ENCODE peak calls at places on chromosomes 6 and 20, in eight cellular contexts. One of them, this sample, is unnamed.

GRCh38 chr20:62652051-62652893 is 10.0 kb downstream of the SLCO4A1 start:
- DNase-seq in PC-3: peak; percentile 84
- DNase-seq in MM.1S: peak; percentile 95
- DNase-seq in neural progenitor cell: peak; percentile 39
- DNase-seq in HCT116: peak; percentile 33
- DNase-seq in SK-N-SH: peak; percentile 70
- DNase-seq in GM23248: peak; percentile 99
- DNase-seq in GM23338: peak; percentile 61
- DNase-seq in this sample: peak; percentile 92

GRCh38 chr6:29653452-29654038 is 3.3 kb upstream of the MOG start:
- DNase-seq in PC-3: peak; percentile 70
- DNase-seq in MM.1S: peak; percentile 75
- DNase-seq in neural progenitor cell: peak; percentile 87
- DNase-seq in HCT116: peak; percentile 74
- DNase-seq in SK-N-SH: peak; percentile 62
- DNase-seq in GM23248: peak; percentile 76
- DNase-seq in GM23338: peak; percentile 94
- DNase-seq in this sample: peak; percentile 91

GRCh38 chr6:79233611-79234149 is 802 bp downstream of the HMGN3 start:
- DNase-seq in PC-3: peak; percentile 74
- DNase-seq in MM.1S: peak; percentile 83
- DNase-seq in neural progenitor cell: peak; percentile 84
- DNase-seq in HCT116: peak; percentile 77
- DNase-seq in SK-N-SH: peak; percentile 90
- DNase-seq in GM23248: peak; percentile 94
- DNase-seq in GM23338: peak; percentile 90
- DNase-seq in this sample: peak; percentile 91

GRCh38 chr6:6781172-6781876 is 192.8 kb downstream of the LY86 start:
- DNase-seq in PC-3: peak; percentile 82
- DNase-seq in MM.1S: no peak
- DNase-seq in neural progenitor cell: no peak
- DNase-seq in HCT116: peak; percentile 68
- DNase-seq in SK-N-SH: no peak
- DNase-seq in GM23248: peak; percentile 88
- DNase-seq in GM23338: no peak
- DNase-seq in this sample: peak; percentile 62

GRCh38 chr6:36980876-36981619 is 4.9 kb downstream of the MTCH1 start:
- DNase-seq in PC-3: no peak
- DNase-seq in MM.1S: no peak
- DNase-seq in neural progenitor cell: peak; percentile 57
- DNase-seq in HCT116: no peak
- DNase-seq in SK-N-SH: no peak
- DNase-seq in GM23248: peak; percentile 19
- DNase-seq in GM23338: peak; percentile 73
- DNase-seq in this sample: no peak

GRCh38 chr6:122381494-122382083 is 17.9 kb upstream of the HSF2 start:
- DNase-seq in PC-3: peak; percentile 54
- DNase-seq in MM.1S: peak; percentile 53
- DNase-seq in neural progenitor cell: peak; percentile 83
- DNase-seq in HCT116: peak; percentile 68
- DNase-seq in SK-N-SH: peak; percentile 41
- DNase-seq in GM23248: peak; percentile 84
- DNase-seq in GM23338: peak; percentile 92
- DNase-seq in this sample: peak; percentile 84

GRCh38 chr6:150756170-150756569 is 109.3 kb upstream of the MTHFD1L start:
- DNase-seq in PC-3: no peak
- DNase-seq in MM.1S: no peak
- DNase-seq in neural progenitor cell: no peak
- DNase-seq in HCT116: no peak
- DNase-seq in SK-N-SH: no peak
- DNase-seq in GM23248: peak; percentile 47
- DNase-seq in GM23338: no peak
- DNase-seq in this sample: no peak

GRCh38 chr6:91812596-91813274 is 1225.9 kb upstream of the MAP3K7 start:
- DNase-seq in PC-3: no peak
- DNase-seq in MM.1S: peak; percentile 43
- DNase-seq in neural progenitor cell: no peak
- DNase-seq in HCT116: no peak
- DNase-seq in SK-N-SH: no peak
- DNase-seq in GM23248: no peak
- DNase-seq in GM23338: no peak
- DNase-seq in this sample: no peak

GRCh38 chr6:14499804-14500203 is 382.2 kb downstream of the CD83 start:
- DNase-seq in PC-3: peak; percentile 79
- DNase-seq in MM.1S: no peak
- DNase-seq in neural progenitor cell: peak; percentile 79
- DNase-seq in HCT116: peak; percentile 18
- DNase-seq in SK-N-SH: no peak
- DNase-seq in GM23248: peak; percentile 90
- DNase-seq in GM23338: peak; percentile 27
- DNase-seq in this sample: peak; percentile 57
- TF ChIP-seq EZH2phosphoT487 in PC-3: no peak
- TF ChIP-seq EZH2phosphoT487 in MM.1S: no peak
- TF ChIP-seq EZH2phosphoT487 in neural progenitor cell: peak; percentile 52
- TF ChIP-seq EZH2phosphoT487 in HCT116: no peak
- TF ChIP-seq EZH2phosphoT487 in SK-N-SH: no peak
- TF ChIP-seq EZH2phosphoT487 in GM23248: no peak
- TF ChIP-seq EZH2phosphoT487 in GM23338: no peak
- TF ChIP-seq EZH2phosphoT487 in this sample: no peak

GRCh38 chr6:45423111-45423900 is 45.6 kb upstream of the SUPT3H start:
- DNase-seq in PC-3: peak; percentile 36
- DNase-seq in MM.1S: peak; percentile 23
- DNase-seq in neural progenitor cell: peak; percentile 65
- DNase-seq in HCT116: no peak
- DNase-seq in SK-N-SH: peak; percentile 41
- DNase-seq in GM23248: peak; percentile 70
- DNase-seq in GM23338: peak; percentile 66
- DNase-seq in this sample: peak; percentile 28
- H3K27me3 ChIP-seq in PC-3: no peaks in the 10 kb centered on the region
- H3K27me3 ChIP-seq in MM.1S: no peaks in the 10 kb centered on the region
- H3K27me3 ChIP-seq in neural progenitor cell: peaks cover 98% of the 10 kb centered on the region
- H3K27me3 ChIP-seq in HCT116: peaks cover 18% of the 10 kb centered on the region
- H3K27me3 ChIP-seq in SK-N-SH: no peaks in the 10 kb centered on the region
- H3K27me3 ChIP-seq in GM23248: no peaks in the 10 kb centered on the region
- H3K27me3 ChIP-seq in GM23338: peaks cover 85% of the 10 kb centered on the region
- H3K27me3 ChIP-seq in this sample: peaks cover 78% of the 10 kb centered on the region

DNA sequence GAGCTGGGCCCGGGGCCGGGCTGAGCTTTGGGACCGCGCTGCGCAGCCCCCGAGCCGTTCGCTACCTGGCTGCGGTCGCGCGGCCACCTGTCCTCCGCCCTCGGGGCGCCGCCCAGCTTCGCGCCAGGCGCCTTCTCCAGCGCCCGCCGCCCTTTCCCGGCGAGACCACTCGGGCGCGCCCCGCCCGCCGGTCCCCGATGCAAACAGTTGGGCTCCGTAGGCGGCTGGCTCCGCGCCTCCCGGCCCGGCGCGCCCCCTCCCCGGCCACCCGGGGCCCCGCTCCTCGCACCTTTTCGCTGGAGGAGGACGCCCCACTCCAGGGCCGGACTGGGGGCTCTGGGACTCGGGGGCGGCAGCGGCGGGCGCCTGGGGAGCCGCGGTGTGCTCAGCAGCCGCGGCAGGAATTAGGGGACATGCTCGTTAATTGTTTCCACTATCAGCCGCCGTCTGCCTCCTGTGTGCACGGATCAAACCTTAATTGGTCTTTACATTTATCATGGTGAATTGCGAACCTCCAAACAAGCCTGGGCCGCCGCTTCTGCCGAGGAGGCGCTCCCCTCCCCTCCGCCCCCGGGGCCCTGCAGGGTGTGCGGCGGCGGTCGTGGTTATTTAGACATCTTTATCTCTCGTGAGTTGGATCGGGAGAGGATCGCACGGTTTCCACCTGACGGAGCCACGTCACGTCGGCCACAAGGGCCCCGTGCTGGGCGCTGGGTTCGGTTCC is 916 bp upstream of the CNR1 start:
- DNase-seq in PC-3: no peak
- DNase-seq in MM.1S: no peak
- DNase-seq in neural progenitor cell: peak; percentile 62
- DNase-seq in HCT116: no peak
- DNase-seq in SK-N-SH: peak; percentile 69
- DNase-seq in GM23248: no peak
- DNase-seq in GM23338: peak; percentile 60
- DNase-seq in this sample: peak; percentile 51
- TF ChIP-seq EZH2phosphoT487 in PC-3: no peak
- TF ChIP-seq EZH2phosphoT487 in MM.1S: no peak
- TF ChIP-seq EZH2phosphoT487 in neural progenitor cell: peak; percentile 81
- TF ChIP-seq EZH2phosphoT487 in HCT116: no peak
- TF ChIP-seq EZH2phosphoT487 in SK-N-SH: no peak
- TF ChIP-seq EZH2phosphoT487 in GM23248: no peak
- TF ChIP-seq EZH2phosphoT487 in GM23338: no peak
- TF ChIP-seq EZH2phosphoT487 in this sample: no peak

DNA sequence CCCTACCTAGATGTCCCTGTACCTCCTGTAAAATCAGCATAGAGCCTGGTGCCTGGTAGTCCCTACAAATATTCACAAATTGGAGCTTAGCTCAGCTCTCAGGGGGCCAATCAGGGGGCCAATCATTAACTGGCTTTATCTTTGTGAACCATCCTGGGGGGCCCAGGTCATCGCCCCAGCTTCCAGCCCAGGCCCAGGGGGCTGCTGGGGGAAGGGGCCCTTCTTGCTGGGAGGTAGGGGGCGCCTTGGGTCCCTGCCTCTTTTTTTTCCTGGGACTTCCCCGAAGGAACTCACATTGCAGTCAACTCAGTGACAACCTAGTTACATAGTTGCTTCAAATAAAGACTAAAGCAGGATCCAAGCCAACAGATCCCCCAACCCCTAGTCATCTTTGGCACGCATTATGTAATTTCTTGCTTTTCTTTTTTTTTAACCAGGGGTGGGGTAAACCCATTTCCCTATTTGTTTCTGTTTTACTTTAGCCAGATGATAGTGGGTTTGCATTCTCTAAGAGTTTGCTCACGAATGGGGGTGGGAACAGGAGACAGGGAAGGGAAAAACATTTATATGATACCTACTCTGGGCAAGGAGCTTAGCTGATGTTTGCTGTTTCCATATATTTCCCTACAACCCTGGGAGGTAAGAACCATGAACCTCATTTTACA is 6.7 kb upstream of the VEGFA start:
- DNase-seq in PC-3: no peak
- DNase-seq in MM.1S: no peak
- DNase-seq in neural progenitor cell: no peak
- DNase-seq in HCT116: no peak
- DNase-seq in SK-N-SH: no peak
- DNase-seq in GM23248: no peak
- DNase-seq in GM23338: no peak
- DNase-seq in this sample: no peak
- H3K27me3 ChIP-seq in PC-3: no peaks in the 10 kb centered on the region
- H3K27me3 ChIP-seq in MM.1S: no peaks in the 10 kb centered on the region
- H3K27me3 ChIP-seq in neural progenitor cell: no peaks in the 10 kb centered on the region
- H3K27me3 ChIP-seq in HCT116: no peaks in the 10 kb centered on the region
- H3K27me3 ChIP-seq in SK-N-SH: peaks cover 11% of the 10 kb centered on the region
- H3K27me3 ChIP-seq in GM23248: no peaks in the 10 kb centered on the region
- H3K27me3 ChIP-seq in GM23338: no peaks in the 10 kb centered on the region
- H3K27me3 ChIP-seq in this sample: no peaks in the 10 kb centered on the region

GRCh38 chr6:158558415-158559306 is 1.2 kb upstream of the TMEM181 start:
- DNase-seq in PC-3: no peak
- DNase-seq in MM.1S: no peak
- DNase-seq in neural progenitor cell: no peak
- DNase-seq in HCT116: no peak
- DNase-seq in SK-N-SH: no peak
- DNase-seq in GM23248: no peak
- DNase-seq in GM23338: no peak
- DNase-seq in this sample: no peak

GRCh38 chr6:158560787-158561246 is 926 bp downstream of the TMEM181 start:
- DNase-seq in PC-3: peak; percentile 12
- DNase-seq in MM.1S: no peak
- DNase-seq in neural progenitor cell: peak; percentile 42
- DNase-seq in HCT116: no peak
- DNase-seq in SK-N-SH: peak; percentile 58
- DNase-seq in GM23248: peak; percentile 76
- DNase-seq in GM23338: peak; percentile 54
- DNase-seq in this sample: peak; percentile 56

GRCh38 chr6:158559338-158559894 is 475 bp upstream of the TMEM181 start:
- DNase-seq in PC-3: no peak
- DNase-seq in MM.1S: no peak
- DNase-seq in neural progenitor cell: no peak
- DNase-seq in HCT116: no peak
- DNase-seq in SK-N-SH: no peak
- DNase-seq in GM23248: peak; percentile 46
- DNase-seq in GM23338: no peak
- DNase-seq in this sample: no peak

GRCh38 chr6:158561247-158561884 is 1.5 kb downstream of the TMEM181 start:
- DNase-seq in PC-3: no peak
- DNase-seq in MM.1S: no peak
- DNase-seq in neural progenitor cell: no peak
- DNase-seq in HCT116: no peak
- DNase-seq in SK-N-SH: no peak
- DNase-seq in GM23248: no peak
- DNase-seq in GM23338: no peak
- DNase-seq in this sample: no peak

GRCh38 chr6:158559895-158560786 is at the start of gene TMEM181:
- DNase-seq in PC-3: peak; percentile 82
- DNase-seq in MM.1S: peak; percentile 72
- DNase-seq in neural progenitor cell: peak; percentile 92
- DNase-seq in HCT116: peak; percentile 36
- DNase-seq in SK-N-SH: peak; percentile 94
- DNase-seq in GM23248: peak; percentile 96
- DNase-seq in GM23338: peak; percentile 88
- DNase-seq in this sample: peak; percentile 95
- TF ChIP-seq EZH2phosphoT487 in PC-3: no peak
- TF ChIP-seq EZH2phosphoT487 in MM.1S: no peak
- TF ChIP-seq EZH2phosphoT487 in neural progenitor cell: no peak
- TF ChIP-seq EZH2phosphoT487 in HCT116: no peak
- TF ChIP-seq EZH2phosphoT487 in SK-N-SH: no peak
- TF ChIP-seq EZH2phosphoT487 in GM23248: no peak
- TF ChIP-seq EZH2phosphoT487 in GM23338: no peak
- TF ChIP-seq EZH2phosphoT487 in this sample: no peak